ENCODE peak calls at places on chromosomes 16 and 17, in seven cellular contexts. O is BE2C, I is AG09309, R is mesothelial cell of epicardium, S is tibial artery, W is heart right ventricle, P is LNCaP clone FGC. X is an unnamed sample.
A peak's percentile ranks its signal among the peaks of the same experiment; 100 is the strongest.

GRCh38 chr16:361872-362701 is 8.3 kb downstream of the MRPL28 start:
- DNase-seq in R (no peak), W (peak; percentile 73), P (peak; percentile 62), I (peak; percentile 20), O (peak; percentile 90), S (no peak), X (no peak)

GRCh38 chr17:42248351-42249179 is 27.6 kb downstream of the STAT5B start:
- DNase-seq in O (peak; percentile 80), W (peak; percentile 38), R (no peak), P (peak; percentile 38), S (peak; percentile 89), I (peak; percentile 67), X (no peak)

GRCh38 chr17:48244121-48244711 is 136.7 kb downstream of the SNX11 start:
- DNase-seq in S (no peak), O (no peak), P (no peak), R (no peak), I (no peak), W (no peak), X (no peak)

GRCh38 chr16:6165330-6165984 is 1067.9 kb upstream of the EEF2KMT start:
- DNase-seq in W (no peak), O (no peak), P (no peak), I (no peak), S (no peak), R (no peak), X (no peak)

GRCh38 chr16:69890891-69891282 is 60.2 kb upstream of the CLEC18A start:
- DNase-seq in W (no peak), O (peak; percentile 74), S (no peak), R (no peak), P (no peak), I (no peak), X (no peak)

GRCh38 chr17:60416368-60416925 is 5.8 kb upstream of the CHCT1 start:
- DNase-seq in O (no peak), W (no peak), R (no peak), I (no peak), P (no peak), S (no peak), X (no peak)

GRCh38 chr17:3615160-3615870 is 6.1 kb upstream of the TRPV1 start:
- DNase-seq in S (no peak), O (no peak), R (no peak), W (no peak), P (no peak), I (no peak), X (no peak)

GRCh38 chr16:75138636-75139035 is 9.7 kb upstream of the ZFP1 start:
- DNase-seq in S (no peak), O (peak; percentile 32), P (no peak), R (no peak), I (no peak), W (no peak), X (no peak)

GRCh38 chr16:88505405-88506082 is 52.5 kb downstream of the ZFPM1 start:
- DNase-seq in W (peak; percentile 54), I (no peak), P (no peak), O (peak; percentile 83), R (peak; percentile 62), S (no peak), X (no peak)

GRCh38 chr16:70254095-70254964 is 2.6 kb upstream of the EXOSC6 start:
- DNase-seq in P (no peak), S (no peak), O (no peak), R (no peak), I (no peak), W (no peak), X (no peak)

GRCh38 chr17:44865921-44866320 is 18.2 kb downstream of the HIGD1B start:
- DNase-seq in R (no peak), O (no peak), P (no peak), I (peak; percentile 53), W (no peak), S (peak; percentile 17), X (no peak)

GRCh38 chr17:77720946-77721822 is 237.3 kb upstream of the TNRC6C start:
- DNase-seq in W (no peak), I (no peak), R (no peak), O (no peak), P (no peak), S (no peak), X (no peak)

GRCh38 chr17:50539762-50540440 is 7.1 kb upstream of the SPATA20 start:
- DNase-seq in R (no peak), P (no peak), W (no peak), S (no peak), O (no peak), I (no peak), X (no peak)

GRCh38 chr16:48914070-48914469 is 304.1 kb upstream of the N4BP1 start:
- DNase-seq in S (no peak), I (no peak), R (no peak), O (no peak), W (no peak), P (no peak), X (no peak)

GRCh38 chr17:78822552-78822951 is 18.1 kb downstream of the USP36 start:
- DNase-seq in W (no peak), I (peak; percentile 94), O (peak; percentile 88), P (no peak), R (no peak), S (no peak), X (no peak)

GRCh38 chr17:17365476-17366110 is 62.4 kb downstream of the NT5M start:
- DNase-seq in R (no peak), P (no peak), W (no peak), S (no peak), O (no peak), I (no peak), X (no peak)

GRCh38 chr17:8791248-8791909 is 7.8 kb downstream of the MFSD6L start:
- DNase-seq in P (no peak), O (no peak), R (no peak), S (no peak), W (no peak), I (no peak), X (no peak)

GRCh38 chr17:38325221-38325851 is 18.4 kb downstream of the GPR179 start:
- DNase-seq in I (no peak), R (no peak), S (no peak), P (no peak), W (no peak), O (peak; percentile 45), X (no peak)

GRCh38 chr17:82962163-82962720 is 117.2 kb upstream of the METRNL start:
- DNase-seq in O (no peak), R (no peak), P (no peak), I (peak; percentile 17), S (no peak), W (no peak), X (peak; percentile 57)

GRCh38 chr16:53673189-53673588 is 30.5 kb downstream of the RPGRIP1L start:
- DNase-seq in W (no peak), R (no peak), P (no peak), S (no peak), I (no peak), O (no peak), X (no peak)

GRCh38 chr17:78079253-78079652 is 49.3 kb downstream of the TMC6 start:
- DNase-seq in P (no peak), O (no peak), I (no peak), W (no peak), R (no peak), S (no peak), X (no peak)

GRCh38 chr16:84973226-84973625 is 38.1 kb downstream of the ZDHHC7 start:
- DNase-seq in W (no peak), O (no peak), I (no peak), S (no peak), R (no peak), P (no peak), X (no peak)

GRCh38 chr16:59878999-59879398 is 1144.9 kb upstream of the GOT2 start:
- DNase-seq in R (no peak), S (no peak), O (no peak), I (no peak), W (no peak), P (no peak), X (no peak)

GRCh38 chr16:3650631-3651265 is 3.7 kb upstream of the DNASE1 start:
- DNase-seq in S (no peak), W (no peak), P (no peak), R (no peak), I (no peak), O (no peak), X (peak; percentile 34)

GRCh38 chr17:61425682-61426481 is 26.2 kb downstream of the TBX2 start:
- DNase-seq in O (peak; percentile 48), P (no peak), W (no peak), I (no peak), R (no peak), S (no peak), X (no peak)
- TF ChIP-seq CTCF in O (peak; percentile 47), P (no peak), W (no peak), I (peak; percentile 24), R (no peak), S (no peak), X (no peak)

GRCh38 chr17:70168044-70168978 is 1.0 kb upstream of the KCNJ2 start:
- DNase-seq in I (peak; percentile 21), O (peak; percentile 63), P (no peak), S (peak; percentile 67), W (peak; percentile 29), R (peak; percentile 34), X (no peak)
- TF ChIP-seq CTCF in I (peak; percentile 62), O (peak; percentile 80), P (peak; percentile 48), S (peak; percentile 46), W (peak; percentile 77), R (no peak), X (peak; percentile 75)

GRCh38 chr17:30279156-30279555 is 12.6 kb downstream of the BLMH start:
- DNase-seq in W (no peak), R (no peak), I (no peak), P (no peak), S (no peak), O (peak; percentile 65), X (no peak)

GRCh38 chr17:30273373-30273772 is 18.4 kb downstream of the BLMH start:
- DNase-seq in P (no peak), R (no peak), O (no peak), W (no peak), I (no peak), S (no peak), X (no peak)

GRCh38 chr17:30274887-30275286 is 16.9 kb downstream of the BLMH start:
- DNase-seq in W (no peak), S (no peak), P (no peak), O (no peak), I (no peak), R (no peak), X (no peak)

GRCh38 chr17:30275911-30276310 is 15.8 kb downstream of the BLMH start:
- DNase-seq in O (no peak), R (no peak), I (no peak), P (no peak), S (no peak), W (no peak), X (no peak)

DNA sequence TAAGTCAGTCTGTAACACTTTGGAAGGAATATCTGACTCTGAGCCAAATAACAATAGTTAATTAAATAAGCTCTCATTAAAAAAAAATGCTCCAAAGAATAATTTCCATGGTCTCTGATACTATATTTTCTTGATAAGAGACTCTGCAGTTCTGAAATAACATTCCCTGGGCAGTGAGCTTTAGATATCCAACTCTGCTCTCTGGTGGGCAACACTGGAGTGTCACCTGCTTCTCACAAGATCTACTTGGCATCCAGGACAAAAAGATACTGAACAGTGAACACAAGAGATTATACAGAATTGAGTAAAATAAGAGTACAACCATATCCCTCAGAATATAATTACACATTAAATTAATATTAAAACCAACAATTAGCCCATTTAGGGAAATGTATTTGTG is 13.7 kb downstream of the BLMH start:
- DNase-seq in O (peak; percentile 31), S (no peak), I (no peak), W (no peak), P (no peak), R (no peak), X (no peak)
- TF ChIP-seq CTCF in O (peak; percentile 60), S (peak; percentile 48), I (peak; percentile 55), W (peak; percentile 69), P (peak; percentile 70), R (peak; percentile 28), X (peak; percentile 74)

GRCh38 chr17:76365256-76365903 is 11.7 kb upstream of the PRPSAP1 start:
- DNase-seq in P (no peak), O (no peak), S (no peak), R (no peak), I (no peak), W (no peak), X (no peak)
- TF ChIP-seq CTCF in P (peak; percentile 61), O (peak; percentile 26), S (no peak), R (no peak), I (no peak), W (peak; percentile 53), X (peak; percentile 32)

X was measured in type B pancreatic cell.